ENCODE peak calls at places on chromosomes 3 and 15, in seven cellular contexts. V, J, D, Z, Y, P and U are unnamed samples.

GRCh38 chr15:70584838-70585706 is 178.3 kb downstream of the UACA start:
- DNase-seq in P (no peak), J (no peak), Y (no peak), V (no peak), Z (no peak), D (no peak), U (no peak)

GRCh38 chr3:42595682-42596081 is 4.8 kb upstream of the NKTR start:
- DNase-seq in J (no peak), P (no peak), Z (no peak), D (no peak), V (no peak), Y (no peak), U (no peak)

GRCh38 chr15:27601239-27601942 is 497.7 kb downstream of the OCA2 start:
- DNase-seq in D (no peak), Z (peak), V (no peak), P (peak), Y (no peak), J (peak), U (no peak)

GRCh38 chr15:61337541-61337940 is 108.4 kb upstream of the RORA start:
- DNase-seq in V (no peak), P (no peak), Y (no peak), J (peak), D (no peak), Z (no peak), U (no peak)

GRCh38 chr3:141992512-141992911 is 116.1 kb downstream of the ATP1B3 start:
- DNase-seq in D (no peak), P (no peak), Z (no peak), V (no peak), Y (peak), J (no peak), U (no peak)

GRCh38 chr3:82940124-82940523 is 1178.7 kb upstream of the GBE1 start:
- DNase-seq in P (no peak), V (peak), Y (no peak), D (no peak), J (no peak), Z (no peak), U (no peak)

GRCh38 chr15:80811781-80812180 is 32.6 kb downstream of the CEMIP start:
- DNase-seq in Z (no peak), D (no peak), Y (no peak), V (no peak), J (no peak), P (no peak), U (no peak)

GRCh38 chr15:90994059-90994416 is 297 bp downstream of the PRC1 start:
- DNase-seq in V (no peak), Y (peak), D (no peak), P (no peak), Z (no peak), J (no peak), U (no peak)

GRCh38 chr3:36729204-36730056 is 34.9 kb downstream of the DCLK3 start:
- DNase-seq in D (no peak), Y (peak), J (peak), P (peak), Z (no peak), V (no peak), U (peak)

GRCh38 chr15:40238927-40239591 is at the start of gene PAK6:
- DNase-seq in P (no peak), V (peak), D (no peak), Z (peak), J (peak), Y (peak), U (peak)

GRCh38 chr3:171860830-171861535 is 17.8 kb downstream of the TMEM212 start:
- DNase-seq in Y (no peak), Z (peak), P (no peak), V (peak), J (peak), D (no peak), U (peak)

GRCh38 chr3:48428863-48429415 is 947 bp downstream of the PLXNB1 start:
- DNase-seq in J (no peak), V (no peak), Y (no peak), D (no peak), Z (no peak), P (peak), U (no peak)

GRCh38 chr3:137610723-137611122 is 153.4 kb upstream of the SOX14 start:
- DNase-seq in D (no peak), Z (no peak), Y (no peak), J (no peak), V (no peak), P (no peak), U (no peak)

GRCh38 chr3:15332405-15333098 is at the start of gene SH3BP5:
- DNase-seq in Z (no peak), J (peak), D (peak), Y (peak), V (peak), P (peak), U (peak)

GRCh38 chr15:39595621-39596221 is 14.8 kb downstream of the THBS1 start:
- DNase-seq in V (no peak), Y (no peak), D (no peak), J (peak), P (no peak), Z (no peak), U (no peak)

GRCh38 chr3:149224736-149225594 is 3.3 kb upstream of the CP start:
- DNase-seq in P (no peak), D (no peak), Z (no peak), Y (no peak), V (no peak), J (peak), U (peak)

GRCh38 chr15:85854345-85855097 is 59.8 kb upstream of the KLHL25 start:
- DNase-seq in P (peak), J (peak), V (no peak), Z (no peak), D (no peak), Y (peak), U (peak)

GRCh38 chr15:58454950-58455401 is 23.2 kb downstream of the LIPC start:
- DNase-seq in J (no peak), V (no peak), D (no peak), Y (no peak), Z (no peak), P (peak), U (no peak)

GRCh38 chr3:136802481-136802996 is 16.4 kb upstream of the SLC35G2 start:
- DNase-seq in J (no peak), D (no peak), P (no peak), Z (peak), Y (no peak), V (no peak), U (peak)

GRCh38 chr3:174697310-174697709 is 161.8 kb upstream of the NAALADL2 start:
- DNase-seq in Z (no peak), V (no peak), J (no peak), P (no peak), Y (no peak), D (no peak), U (no peak)

GRCh38 chr3:15781637-15782402 is 16.0 kb downstream of the ANKRD28 start:
- DNase-seq in V (no peak), Y (no peak), D (no peak), Z (no peak), P (no peak), J (no peak), U (no peak)

GRCh38 chr3:27728195-27729087 is 6.3 kb upstream of the EOMES start:
- DNase-seq in P (no peak), Y (no peak), Z (no peak), V (no peak), D (no peak), J (no peak), U (no peak)

GRCh38 chr3:66398228-66399025 is 102.4 kb downstream of the LRIG1 start:
- DNase-seq in D (no peak), V (no peak), J (peak), P (peak), Y (no peak), Z (no peak), U (no peak)

GRCh38 chr3:49397470-49397869 is 14.3 kb downstream of the RHOA start:
- DNase-seq in Z (no peak), D (no peak), Y (peak), V (no peak), J (no peak), P (no peak), U (peak)

GRCh38 chr15:56948766-56949105 is 30.3 kb downstream of the TCF12 start:
- DNase-seq in P (no peak), J (no peak), Z (no peak), D (no peak), Y (no peak), V (no peak), U (no peak)

GRCh38 chr3:24034464-24034863 is 89.4 kb downstream of the NR1D2 start:
- DNase-seq in D (no peak), J (no peak), Y (no peak), P (no peak), V (no peak), Z (no peak), U (no peak)

GRCh38 chr15:82177291-82178010 is 85.1 kb downstream of the EFL1 start:
- DNase-seq in Z (no peak), J (peak), V (no peak), D (no peak), P (no peak), Y (no peak), U (peak)

GRCh38 chr15:39987831-39988230 is 51.1 kb downstream of the SRP14 start:
- DNase-seq in Y (no peak), J (no peak), D (no peak), V (no peak), P (no peak), Z (no peak), U (no peak)

GRCh38 chr3:11495948-11496557 is 147.7 kb downstream of the VGLL4 start:
- DNase-seq in V (no peak), Z (no peak), P (no peak), Y (no peak), J (no peak), D (no peak), U (no peak)